ENCODE peak calls at places on chromosomes 16 and 17, in nine cellular contexts. J is activated T-cell treated with anti-CD3 and anti-CD28 coated beads for 1 hour, T is GM04504, X is C1 segment of cervical spinal cord, W is iris pigment epithelial cell, C is M059J, A is AG10803, U is Right ventricle myocardium superior, R is H54. V is an unnamed sample.

GRCh38 chr16:29702307-29702706 is 23.3 kb downstream of the QPRT start:
- DNase-seq in U (no peak), R (no peak), C (no peak), X (no peak), J (no peak), A (no peak), W (no peak), T (no peak), V (no peak)

GRCh38 chr16:57764006-57764340 is 28.4 kb downstream of the KATNB1 start:
- DNase-seq in R (no peak), J (no peak), C (no peak), X (no peak), W (no peak), A (no peak), T (no peak), U (no peak), V (no peak)

GRCh38 chr17:1939979-1940809 is 84.9 kb downstream of the RTN4RL1 start:
- DNase-seq in J (no peak), T (no peak), X (no peak), C (no peak), R (no peak), A (no peak), W (no peak), U (peak), V (no peak)

GRCh38 chr16:12235110-12235509 is 258.6 kb downstream of the SNX29 start:
- DNase-seq in J (no peak), T (no peak), W (no peak), A (no peak), X (peak), C (no peak), U (no peak), R (no peak), V (no peak)

GRCh38 chr16:75218256-75219076 is at the start of gene CTRB1:
- DNase-seq in C (no peak), W (no peak), X (peak), U (no peak), T (no peak), R (no peak), J (no peak), A (no peak), V (no peak)

GRCh38 chr17:65556014-65556909 is 5.2 kb downstream of the AXIN2 start:
- DNase-seq in T (no peak), U (peak), A (peak), J (peak), W (peak), X (peak), R (peak), C (peak), V (peak)

GRCh38 chr16:84687715-84688114 is 12.1 kb upstream of the USP10 start:
- DNase-seq in W (peak), A (peak), X (no peak), U (no peak), C (peak), T (peak), R (no peak), J (no peak), V (no peak)

GRCh38 chr17:82917656-82918345 is 78.0 kb upstream of the ZNF750 start:
- DNase-seq in U (no peak), T (peak), R (peak), W (peak), A (peak), X (no peak), C (no peak), J (peak), V (peak)

GRCh38 chr16:15533386-15533785 is 99.0 kb downstream of the BMERB1 start:
- DNase-seq in R (no peak), W (no peak), U (no peak), T (no peak), J (no peak), X (no peak), A (no peak), C (no peak), V (no peak)

GRCh38 chr17:80175411-80175810 is 5.6 kb downstream of the CARD14 start:
- DNase-seq in C (peak), U (no peak), A (peak), T (no peak), W (peak), R (no peak), X (no peak), J (no peak), V (no peak)

GRCh38 chr16:66427871-66428681 is 981 bp downstream of the BEAN1 start:
- DNase-seq in C (peak), U (no peak), J (no peak), A (no peak), T (no peak), W (no peak), X (no peak), R (no peak), V (no peak)

GRCh38 chr16:80433617-80434016 is 107.2 kb upstream of the DYNLRB2 start:
- DNase-seq in A (no peak), U (no peak), W (no peak), R (peak), X (no peak), C (peak), T (no peak), J (no peak), V (no peak)

GRCh38 chr17:81405382-81406005 is 10.2 kb downstream of the BAHCC1 start:
- DNase-seq in W (no peak), R (no peak), U (peak), T (no peak), C (no peak), A (peak), J (no peak), X (no peak), V (no peak)

GRCh38 chr17:56506349-56506748 is 87.2 kb upstream of the NOG start:
- DNase-seq in W (peak), R (no peak), J (no peak), A (no peak), T (no peak), C (no peak), X (no peak), U (no peak), V (no peak)

GRCh38 chr16:1902547-1903219 is 15.5 kb downstream of the HS3ST6 start:
- DNase-seq in A (no peak), U (no peak), C (no peak), X (no peak), W (no peak), R (no peak), J (no peak), T (no peak), V (no peak)

GRCh38 chr17:75069783-75070182 is 18.0 kb upstream of the SLC16A5 start:
- DNase-seq in C (peak), R (peak), A (peak), J (no peak), X (no peak), U (no peak), W (no peak), T (no peak), V (no peak)

GRCh38 chr16:84240455-84240854 is 643 bp upstream of the KCNG4 start:
- DNase-seq in X (no peak), U (no peak), R (no peak), A (no peak), T (no peak), W (no peak), J (no peak), C (no peak), V (no peak)

GRCh38 chr16:84156342-84156784 is 11.3 kb downstream of the DNAAF1 start:
- DNase-seq in C (peak), U (no peak), A (peak), J (no peak), W (no peak), X (no peak), T (no peak), R (no peak), V (no peak)

GRCh38 chr17:7916799-7917198 is 710 bp upstream of the RNF227 start:
- DNase-seq in C (peak), T (no peak), X (no peak), A (peak), R (no peak), J (no peak), W (peak), U (no peak), V (no peak)

GRCh38 chr17:51585514-51586104 is 325.3 kb downstream of the UTP18 start:
- DNase-seq in A (no peak), X (peak), U (no peak), C (peak), J (no peak), R (no peak), W (no peak), T (no peak), V (no peak)

GRCh38 chr17:38702166-38702899 is 2.7 kb upstream of the MLLT6 start:
- DNase-seq in X (peak), T (peak), U (peak), A (peak), R (peak), W (peak), C (peak), J (peak), V (peak)

GRCh38 chr16:69938981-69939820 is 11.9 kb upstream of the CLEC18A start:
- DNase-seq in A (no peak), W (no peak), X (no peak), R (no peak), C (no peak), U (no peak), J (no peak), T (no peak), V (no peak)

GRCh38 chr16:51872536-51872935 is 674.4 kb downstream of the TOX3 start:
- DNase-seq in R (no peak), A (no peak), X (no peak), T (no peak), U (no peak), W (peak), C (no peak), J (no peak), V (no peak)

GRCh38 chr16:57153841-57154240 is 32.0 kb downstream of the PSME3IP1 start:
- DNase-seq in A (no peak), U (no peak), C (no peak), R (no peak), T (no peak), W (no peak), J (no peak), X (no peak), V (no peak)

GRCh38 chr16:1723450-1724147 is 17.6 kb downstream of the MAPK8IP3 start:
- DNase-seq in U (no peak), W (peak), X (peak), C (peak), R (peak), A (peak), J (peak), T (peak), V (peak)

GRCh38 chr16:78816499-78817441 is 717.3 kb downstream of the WWOX start:
- DNase-seq in T (no peak), R (no peak), J (no peak), W (no peak), A (peak), X (no peak), U (no peak), C (no peak), V (no peak)

GRCh38 chr17:15516150-15516549 is 47.1 kb downstream of the TVP23C start:
- DNase-seq in A (peak), U (no peak), R (no peak), T (no peak), J (no peak), C (peak), X (no peak), W (peak), V (no peak)

GRCh38 chr17:72525225-72525988 is 404.6 kb downstream of the SOX9 start:
- DNase-seq in U (no peak), C (no peak), J (no peak), R (no peak), A (no peak), X (no peak), T (no peak), W (no peak), V (no peak)

GRCh38 chr17:13538841-13539411 is 62.8 kb downstream of the HS3ST3A1 start:
- DNase-seq in C (no peak), R (no peak), J (no peak), U (no peak), A (no peak), T (no peak), W (peak), X (no peak), V (no peak)

GRCh38 chr16:83409347-83409746 is 398.4 kb upstream of the HSBP1 start:
- DNase-seq in C (no peak), T (no peak), U (no peak), X (no peak), W (no peak), R (no peak), A (no peak), J (no peak), V (no peak)

GRCh38 chr16:35557731-35558130 is 2098.3 kb downstream of the TP53TG3F start:
- DNase-seq in U (no peak), R (no peak), A (no peak), C (no peak), J (no peak), W (no peak), T (no peak), X (no peak), V (no peak)

GRCh38 chr16:17369441-17369951 is 101.3 kb downstream of the XYLT1 start:
- DNase-seq in T (no peak), C (no peak), J (peak), W (no peak), U (peak), A (no peak), R (no peak), X (peak), V (peak)

GRCh38 chr16:59192551-59193199 is 458.6 kb upstream of the GOT2 start:
- DNase-seq in A (peak), U (no peak), C (peak), T (no peak), J (no peak), W (no peak), R (no peak), X (no peak), V (no peak)

GRCh38 chr17:77481476-77482374 is 341.0 kb downstream of the SEC14L1 start:
- DNase-seq in C (no peak), T (no peak), W (no peak), R (no peak), U (peak), X (no peak), A (no peak), J (no peak), V (no peak)

GRCh38 chr16:9665851-9666271 is 516.4 kb downstream of the GRIN2A start:
- DNase-seq in W (no peak), J (no peak), R (no peak), X (no peak), C (no peak), T (no peak), A (no peak), U (no peak), V (no peak)